ENCODE peak calls at places on chromosome 7, in six cellular contexts. H, W, N, Q, E and J are unnamed samples.

GRCh38 chr7:12422449-12423320 is 19.0 kb upstream of the VWDE start:
- DNase-seq in W (no peak), N (no peak), Q (no peak), E (no peak), H (no peak), J (no peak)

GRCh38 chr7:1725199-1725701 is 55.2 kb downstream of the ELFN1 start:
- DNase-seq in H (no peak), W (no peak), N (no peak), Q (peak; percentile 45), E (peak; percentile 33), J (peak; percentile 26)

GRCh38 chr7:44637788-44638594 is 31.6 kb downstream of the OGDH start:
- DNase-seq in N (no peak), Q (no peak), H (peak; percentile 71), E (no peak), W (peak; percentile 86), J (peak; percentile 97)

GRCh38 chr7:158397885-158398284 is 189.7 kb downstream of the PTPRN2 start:
- DNase-seq in H (no peak), Q (no peak), E (no peak), W (no peak), N (no peak), J (no peak)

GRCh38 chr7:131970602-131971001 is 414.2 kb upstream of the PODXL start:
- DNase-seq in N (no peak), W (no peak), E (no peak), Q (no peak), H (no peak), J (no peak)

GRCh38 chr7:50556247-50556976 is 8.8 kb downstream of the DDC start:
- DNase-seq in H (no peak), N (no peak), W (no peak), Q (no peak), E (no peak), J (no peak)

GRCh38 chr7:19519443-19519977 is 189.3 kb downstream of the POLR1F start:
- DNase-seq in N (no peak), Q (no peak), H (no peak), W (peak; percentile 26), E (no peak), J (peak; percentile 62)

GRCh38 chr7:836429-836828 is 4.2 kb downstream of the SUN1 start:
- DNase-seq in H (no peak), N (no peak), W (peak; percentile 42), E (no peak), Q (peak; percentile 20), J (peak; percentile 27)

GRCh38 chr7:151999337-152000090 is 26.0 kb upstream of the GALNT11 start:
- DNase-seq in N (no peak), E (no peak), H (no peak), W (no peak), Q (no peak), J (no peak)

GRCh38 chr7:159006610-159007130 is 138.0 kb downstream of the VIPR2 start:
- DNase-seq in Q (no peak), H (no peak), E (no peak), W (no peak), N (no peak), J (no peak)

GRCh38 chr7:118184392-118184899 is 482 bp downstream of the LSM8 start:
- DNase-seq in Q (no peak), N (no peak), E (peak; percentile 38), H (no peak), W (peak; percentile 19), J (peak; percentile 8)

GRCh38 chr7:37040330-37040729 is 316.0 kb upstream of the AOAH start:
- DNase-seq in E (no peak), H (no peak), Q (no peak), W (no peak), N (peak; percentile 84), J (no peak)

GRCh38 chr7:42244828-42245227 is 7.8 kb upstream of the GLI3 start:
- DNase-seq in Q (no peak), N (no peak), W (peak; percentile 74), H (no peak), E (no peak), J (peak; percentile 69)